ENCODE peak calls at places on chromosomes 2 and 18, in six cellular contexts. One of them, this sample, is unnamed.

GRCh38 chr2:170587937-170588336 is 127.2 kb upstream of the SP5 start:
- DNase-seq in kidney tubule cell: no peak
- DNase-seq in pancreas: no peak
- DNase-seq in K562: no peak
- DNase-seq in fibroblast of pulmonary artery: no peak
- DNase-seq in prostate gland: no peak
- DNase-seq in this sample: no peak

GRCh38 chr18:33573193-33573592 is 4.8 kb upstream of the ASXL3 start:
- DNase-seq in K562: no peak
- DNase-seq in pancreas: no peak
- DNase-seq in fibroblast of pulmonary artery: no peak
- DNase-seq in kidney tubule cell: no peak
- DNase-seq in prostate gland: no peak
- DNase-seq in this sample: no peak

GRCh38 chr18:51030537-51031258 is 685 bp downstream of the SMAD4 start:
- DNase-seq in fibroblast of pulmonary artery: peak
- DNase-seq in prostate gland: peak
- DNase-seq in K562: peak
- DNase-seq in pancreas: peak
- DNase-seq in kidney tubule cell: peak
- DNase-seq in this sample: no peak

GRCh38 chr18:69085933-69086332 is 288.1 kb downstream of the CCDC102B start:
- DNase-seq in K562: no peak
- DNase-seq in kidney tubule cell: no peak
- DNase-seq in prostate gland: no peak
- DNase-seq in fibroblast of pulmonary artery: no peak
- DNase-seq in pancreas: no peak
- DNase-seq in this sample: no peak

GRCh38 chr2:176159678-176160250 is 2.7 kb downstream of the HOXD3 start:
- DNase-seq in kidney tubule cell: peak
- DNase-seq in prostate gland: no peak
- DNase-seq in pancreas: peak
- DNase-seq in K562: no peak
- DNase-seq in fibroblast of pulmonary artery: no peak
- DNase-seq in this sample: no peak

GRCh38 chr2:20766798-20767644 is 55.9 kb downstream of the LDAH start:
- DNase-seq in pancreas: peak
- DNase-seq in prostate gland: no peak
- DNase-seq in fibroblast of pulmonary artery: no peak
- DNase-seq in K562: no peak
- DNase-seq in kidney tubule cell: no peak
- DNase-seq in this sample: no peak

GRCh38 chr2:199111461-199111860 is 346.3 kb downstream of the SATB2 start:
- DNase-seq in pancreas: no peak
- DNase-seq in K562: no peak
- DNase-seq in fibroblast of pulmonary artery: no peak
- DNase-seq in kidney tubule cell: no peak
- DNase-seq in prostate gland: no peak
- DNase-seq in this sample: no peak

GRCh38 chr18:74899554-74899953 is 301.9 kb downstream of the ZNF407 start:
- DNase-seq in prostate gland: no peak
- DNase-seq in kidney tubule cell: peak
- DNase-seq in fibroblast of pulmonary artery: peak
- DNase-seq in pancreas: peak
- DNase-seq in K562: no peak
- DNase-seq in this sample: no peak

GRCh38 chr2:239348563-239349447 is 52.0 kb downstream of the HDAC4 start:
- DNase-seq in pancreas: no peak
- DNase-seq in prostate gland: peak
- DNase-seq in fibroblast of pulmonary artery: no peak
- DNase-seq in kidney tubule cell: no peak
- DNase-seq in K562: no peak
- DNase-seq in this sample: peak

GRCh38 chr2:85772019-85772745 is 18.4 kb downstream of the ATOH8 start:
- DNase-seq in pancreas: peak
- DNase-seq in fibroblast of pulmonary artery: peak
- DNase-seq in prostate gland: peak
- DNase-seq in K562: no peak
- DNase-seq in kidney tubule cell: peak
- DNase-seq in this sample: peak

GRCh38 chr2:70305531-70305930 is 3.7 kb upstream of the FAM136A start:
- DNase-seq in pancreas: no peak
- DNase-seq in kidney tubule cell: peak
- DNase-seq in K562: no peak
- DNase-seq in prostate gland: no peak
- DNase-seq in fibroblast of pulmonary artery: no peak
- DNase-seq in this sample: no peak

GRCh38 chr2:11807156-11808015 is 61.0 kb downstream of the LPIN1 start:
- DNase-seq in kidney tubule cell: no peak
- DNase-seq in K562: no peak
- DNase-seq in prostate gland: no peak
- DNase-seq in pancreas: no peak
- DNase-seq in fibroblast of pulmonary artery: no peak
- DNase-seq in this sample: no peak

GRCh38 chr2:101476605-101477208 is 1.8 kb upstream of the RFX8 start:
- DNase-seq in prostate gland: no peak
- DNase-seq in kidney tubule cell: peak
- DNase-seq in fibroblast of pulmonary artery: no peak
- DNase-seq in K562: no peak
- DNase-seq in pancreas: no peak
- DNase-seq in this sample: no peak

GRCh38 chr2:10408649-10409579 is 39.2 kb downstream of the ODC1 start:
- DNase-seq in fibroblast of pulmonary artery: peak
- DNase-seq in K562: peak
- DNase-seq in pancreas: peak
- DNase-seq in prostate gland: peak
- DNase-seq in kidney tubule cell: peak
- DNase-seq in this sample: no peak

GRCh38 chr18:46563317-46563716 is 93.7 kb downstream of the LOXHD1 start:
- DNase-seq in prostate gland: no peak
- DNase-seq in pancreas: no peak
- DNase-seq in fibroblast of pulmonary artery: no peak
- DNase-seq in kidney tubule cell: no peak
- DNase-seq in K562: no peak
- DNase-seq in this sample: no peak

GRCh38 chr2:39435974-39436591 is 1.0 kb downstream of the MAP4K3 start:
- DNase-seq in prostate gland: peak
- DNase-seq in K562: no peak
- DNase-seq in pancreas: no peak
- DNase-seq in kidney tubule cell: peak
- DNase-seq in fibroblast of pulmonary artery: peak
- DNase-seq in this sample: no peak

GRCh38 chr2:174492963-174493431 is 6.2 kb upstream of the GPR155 start:
- DNase-seq in fibroblast of pulmonary artery: no peak
- DNase-seq in K562: no peak
- DNase-seq in prostate gland: no peak
- DNase-seq in pancreas: no peak
- DNase-seq in kidney tubule cell: no peak
- DNase-seq in this sample: no peak

GRCh38 chr2:62424899-62425298 is 81.1 kb downstream of the TMEM17 start:
- DNase-seq in prostate gland: no peak
- DNase-seq in kidney tubule cell: no peak
- DNase-seq in fibroblast of pulmonary artery: no peak
- DNase-seq in pancreas: no peak
- DNase-seq in K562: no peak
- DNase-seq in this sample: no peak

GRCh38 chr2:208370881-208371633 is 35.5 kb upstream of the PTH2R start:
- DNase-seq in pancreas: no peak
- DNase-seq in prostate gland: no peak
- DNase-seq in kidney tubule cell: peak
- DNase-seq in fibroblast of pulmonary artery: peak
- DNase-seq in K562: peak
- DNase-seq in this sample: no peak

GRCh38 chr2:113376935-113377445 is 60.5 kb upstream of the ZNG1B start:
- DNase-seq in K562: no peak
- DNase-seq in kidney tubule cell: no peak
- DNase-seq in pancreas: no peak
- DNase-seq in fibroblast of pulmonary artery: no peak
- DNase-seq in prostate gland: no peak
- DNase-seq in this sample: no peak

GRCh38 chr2:179354296-179354695 is 89.7 kb upstream of the SESTD1 start:
- DNase-seq in fibroblast of pulmonary artery: no peak
- DNase-seq in K562: no peak
- DNase-seq in pancreas: no peak
- DNase-seq in kidney tubule cell: no peak
- DNase-seq in prostate gland: no peak
- DNase-seq in this sample: no peak

GRCh38 chr2:110729106-110729505 is 3.3 kb upstream of the ACOXL start:
- DNase-seq in kidney tubule cell: no peak
- DNase-seq in pancreas: no peak
- DNase-seq in fibroblast of pulmonary artery: no peak
- DNase-seq in prostate gland: no peak
- DNase-seq in K562: peak
- DNase-seq in this sample: no peak

GRCh38 chr2:9010866-9011265 is 7.4 kb upstream of the MBOAT2 start:
- DNase-seq in prostate gland: no peak
- DNase-seq in K562: no peak
- DNase-seq in fibroblast of pulmonary artery: peak
- DNase-seq in kidney tubule cell: no peak
- DNase-seq in pancreas: no peak
- DNase-seq in this sample: no peak

This sample was measured in BJ.